ENCODE peak calls at places on chromosome 14, in five cellular contexts. One of them, this sample, is unnamed.

GRCh38 chr14:22549981-22550670 is 38.9 kb downstream of the DAD1 start:
- DNase-seq in naive thymus-derived CD8-positive, alpha-beta T cell: peak; percentile 85
- DNase-seq in SIG-M5: peak; percentile 43
- DNase-seq in HFFc6: no peak
- DNase-seq in brain microvascular endothelial cell: peak; percentile 39
- DNase-seq in this sample: peak; percentile 67

GRCh38 chr14:100387450-100387849 is 64.3 kb downstream of the SLC25A47 start:
- DNase-seq in naive thymus-derived CD8-positive, alpha-beta T cell: no peak
- DNase-seq in SIG-M5: no peak
- DNase-seq in HFFc6: no peak
- DNase-seq in brain microvascular endothelial cell: no peak
- DNase-seq in this sample: no peak

GRCh38 chr14:61470261-61470953 is 149.0 kb downstream of the PRKCH start:
- DNase-seq in naive thymus-derived CD8-positive, alpha-beta T cell: no peak
- DNase-seq in SIG-M5: no peak
- DNase-seq in HFFc6: peak; percentile 89
- DNase-seq in brain microvascular endothelial cell: peak; percentile 94
- DNase-seq in this sample: no peak

GRCh38 chr14:74960702-74961101 is 5.3 kb upstream of the PGF start:
- DNase-seq in naive thymus-derived CD8-positive, alpha-beta T cell: no peak
- DNase-seq in SIG-M5: no peak
- DNase-seq in HFFc6: no peak
- DNase-seq in brain microvascular endothelial cell: no peak
- DNase-seq in this sample: no peak

GRCh38 chr14:68177728-68178127 is 358.1 kb downstream of the RAD51B start:
- DNase-seq in naive thymus-derived CD8-positive, alpha-beta T cell: no peak
- DNase-seq in SIG-M5: no peak
- DNase-seq in HFFc6: no peak
- DNase-seq in brain microvascular endothelial cell: no peak
- DNase-seq in this sample: no peak

GRCh38 chr14:89507521-89507920 is 90.5 kb upstream of the FOXN3 start:
- DNase-seq in naive thymus-derived CD8-positive, alpha-beta T cell: no peak
- DNase-seq in SIG-M5: no peak
- DNase-seq in HFFc6: peak; percentile 72
- DNase-seq in brain microvascular endothelial cell: peak; percentile 49
- DNase-seq in this sample: no peak

GRCh38 chr14:104397956-104398355 is 181.6 kb upstream of the C14orf180 start:
- DNase-seq in naive thymus-derived CD8-positive, alpha-beta T cell: no peak
- DNase-seq in SIG-M5: no peak
- DNase-seq in HFFc6: no peak
- DNase-seq in brain microvascular endothelial cell: no peak
- DNase-seq in this sample: no peak

GRCh38 chr14:52043690-52044089 is 25.2 kb downstream of the NID2 start:
- DNase-seq in naive thymus-derived CD8-positive, alpha-beta T cell: no peak
- DNase-seq in SIG-M5: no peak
- DNase-seq in HFFc6: no peak
- DNase-seq in brain microvascular endothelial cell: peak; percentile 37
- DNase-seq in this sample: no peak

GRCh38 chr14:23068792-23069412 is 11.6 kb upstream of the CDH24 start:
- DNase-seq in naive thymus-derived CD8-positive, alpha-beta T cell: peak; percentile 82
- DNase-seq in SIG-M5: no peak
- DNase-seq in HFFc6: peak; percentile 93
- DNase-seq in brain microvascular endothelial cell: peak; percentile 87
- DNase-seq in this sample: peak; percentile 70

GRCh38 chr14:29092121-29092520 is 325.5 kb downstream of the FOXG1 start:
- DNase-seq in naive thymus-derived CD8-positive, alpha-beta T cell: no peak
- DNase-seq in SIG-M5: no peak
- DNase-seq in HFFc6: no peak
- DNase-seq in brain microvascular endothelial cell: no peak
- DNase-seq in this sample: no peak

GRCh38 chr14:66017960-66018359 is 468.2 kb upstream of the CCDC196 start:
- DNase-seq in naive thymus-derived CD8-positive, alpha-beta T cell: no peak
- DNase-seq in SIG-M5: no peak
- DNase-seq in HFFc6: no peak
- DNase-seq in brain microvascular endothelial cell: no peak
- DNase-seq in this sample: no peak

GRCh38 chr14:34257505-34257904 is 204.5 kb downstream of the SPTSSA start:
- DNase-seq in naive thymus-derived CD8-positive, alpha-beta T cell: no peak
- DNase-seq in SIG-M5: no peak
- DNase-seq in HFFc6: no peak
- DNase-seq in brain microvascular endothelial cell: no peak
- DNase-seq in this sample: no peak

GRCh38 chr14:100314724-100315123 is 8.4 kb upstream of the SLC25A47 start:
- DNase-seq in naive thymus-derived CD8-positive, alpha-beta T cell: no peak
- DNase-seq in SIG-M5: no peak
- DNase-seq in HFFc6: no peak
- DNase-seq in brain microvascular endothelial cell: no peak
- DNase-seq in this sample: no peak

GRCh38 chr14:50835280-50835679 is 4.3 kb upstream of the NIN start:
- DNase-seq in naive thymus-derived CD8-positive, alpha-beta T cell: peak; percentile 64
- DNase-seq in SIG-M5: no peak
- DNase-seq in HFFc6: no peak
- DNase-seq in brain microvascular endothelial cell: no peak
- DNase-seq in this sample: no peak

GRCh38 chr14:59177229-59177628 is 11.2 kb upstream of the DAAM1 start:
- DNase-seq in naive thymus-derived CD8-positive, alpha-beta T cell: no peak
- DNase-seq in SIG-M5: no peak
- DNase-seq in HFFc6: no peak
- DNase-seq in brain microvascular endothelial cell: no peak
- DNase-seq in this sample: no peak

This sample was measured in activated T-helper 2 cell treated with anti-CD3 and anti-CD28 coated beads, Interferon-gamma antibody, Interleukin-2, Interleukin-4, amounts not matched to agents 10 μg/mL and 5 μg/mL and 100 μg/mL, durations not matched to agents 14 hours and 24 hours and 36 hours.